ENCODE peak calls at places on chromosomes 1 and 21, in ten cellular contexts. One of them, this sample, is unnamed. For H3K4me1, the result is how much of the 10 kb centered on the place peaks cover.

GRCh38 chr1:6745073-6745472 is 40.2 kb upstream of the CAMTA1 start:
- DNase-seq in fibroblast of lung: no peak
- DNase-seq in HCT116: no peak
- DNase-seq in mesenchymal stem cell: no peak
- DNase-seq in PC-3: no peak
- DNase-seq in neural progenitor cell: no peak
- DNase-seq in OCI-LY7: no peak
- DNase-seq in DND-41: no peak
- DNase-seq in neuronal stem cell: no peak
- DNase-seq in IMR-90: no peak
- DNase-seq in this sample: no peak

GRCh38 chr1:38138498-38139233 is 92.1 kb upstream of the POU3F1 start:
- DNase-seq in fibroblast of lung: peak
- DNase-seq in HCT116: peak
- DNase-seq in mesenchymal stem cell: peak
- DNase-seq in PC-3: peak
- DNase-seq in neural progenitor cell: peak
- DNase-seq in OCI-LY7: no peak
- DNase-seq in DND-41: no peak
- DNase-seq in neuronal stem cell: no peak
- DNase-seq in IMR-90: peak
- DNase-seq in this sample: no peak

GRCh38 chr1:202135221-202135721 is 9.3 kb downstream of the ARL8A start:
- DNase-seq in fibroblast of lung: peak
- DNase-seq in HCT116: peak
- DNase-seq in mesenchymal stem cell: peak
- DNase-seq in PC-3: peak
- DNase-seq in neural progenitor cell: peak
- DNase-seq in OCI-LY7: peak
- DNase-seq in DND-41: peak
- DNase-seq in neuronal stem cell: peak
- DNase-seq in IMR-90: peak
- DNase-seq in this sample: peak

GRCh38 chr1:16967095-16967567 is 13.3 kb downstream of the MFAP2 start:
- DNase-seq in fibroblast of lung: peak
- DNase-seq in HCT116: no peak
- DNase-seq in mesenchymal stem cell: peak
- DNase-seq in PC-3: no peak
- DNase-seq in neural progenitor cell: no peak
- DNase-seq in OCI-LY7: no peak
- DNase-seq in DND-41: no peak
- DNase-seq in neuronal stem cell: no peak
- DNase-seq in IMR-90: peak
- DNase-seq in this sample: no peak

GRCh38 chr1:214281030-214281901 is at the start of gene SMYD2:
- DNase-seq in fibroblast of lung: peak
- DNase-seq in HCT116: peak
- DNase-seq in mesenchymal stem cell: peak
- DNase-seq in PC-3: peak
- DNase-seq in neural progenitor cell: peak
- DNase-seq in OCI-LY7: peak
- DNase-seq in DND-41: peak
- DNase-seq in neuronal stem cell: peak
- DNase-seq in IMR-90: peak
- DNase-seq in this sample: peak

GRCh38 chr1:28895896-28896608 is 18.3 kb upstream of the EPB41 start:
- DNase-seq in fibroblast of lung: no peak
- DNase-seq in HCT116: no peak
- DNase-seq in mesenchymal stem cell: no peak
- DNase-seq in PC-3: no peak
- DNase-seq in neural progenitor cell: no peak
- DNase-seq in OCI-LY7: no peak
- DNase-seq in DND-41: no peak
- DNase-seq in neuronal stem cell: no peak
- DNase-seq in IMR-90: peak
- DNase-seq in this sample: no peak

GRCh38 chr1:15825800-15826199 is 18.4 kb upstream of the UQCRHL start:
- DNase-seq in fibroblast of lung: no peak
- DNase-seq in HCT116: no peak
- DNase-seq in mesenchymal stem cell: no peak
- DNase-seq in PC-3: no peak
- DNase-seq in neural progenitor cell: no peak
- DNase-seq in OCI-LY7: no peak
- DNase-seq in DND-41: no peak
- DNase-seq in neuronal stem cell: no peak
- DNase-seq in IMR-90: peak
- DNase-seq in this sample: no peak

GRCh38 chr21:37516998-37517397 is 150.4 kb downstream of the DYRK1A start:
- DNase-seq in fibroblast of lung: no peak
- DNase-seq in HCT116: no peak
- DNase-seq in mesenchymal stem cell: no peak
- DNase-seq in PC-3: no peak
- DNase-seq in neural progenitor cell: no peak
- DNase-seq in OCI-LY7: no peak
- DNase-seq in DND-41: no peak
- DNase-seq in neuronal stem cell: no peak
- DNase-seq in IMR-90: no peak
- DNase-seq in this sample: no peak

GRCh38 chr1:168408531-168409242 is 128.0 kb downstream of the TBX19 start:
- DNase-seq in fibroblast of lung: no peak
- DNase-seq in HCT116: peak
- DNase-seq in mesenchymal stem cell: peak
- DNase-seq in PC-3: peak
- DNase-seq in neural progenitor cell: no peak
- DNase-seq in OCI-LY7: no peak
- DNase-seq in DND-41: peak
- DNase-seq in neuronal stem cell: no peak
- DNase-seq in IMR-90: peak
- DNase-seq in this sample: no peak

GRCh38 chr1:172443666-172444453 is at the start of gene PIGC:
- DNase-seq in fibroblast of lung: peak
- DNase-seq in HCT116: peak
- DNase-seq in mesenchymal stem cell: peak
- DNase-seq in PC-3: peak
- DNase-seq in neural progenitor cell: peak
- DNase-seq in OCI-LY7: peak
- DNase-seq in DND-41: peak
- DNase-seq in neuronal stem cell: peak
- DNase-seq in IMR-90: peak
- DNase-seq in this sample: peak

GRCh38 chr1:52550447-52550846 is 2.4 kb downstream of the TUT4 start:
- DNase-seq in fibroblast of lung: no peak
- DNase-seq in HCT116: no peak
- DNase-seq in mesenchymal stem cell: no peak
- DNase-seq in PC-3: no peak
- DNase-seq in neural progenitor cell: no peak
- DNase-seq in OCI-LY7: no peak
- DNase-seq in DND-41: no peak
- DNase-seq in neuronal stem cell: no peak
- DNase-seq in IMR-90: no peak
- DNase-seq in this sample: no peak

GRCh38 chr1:108593448-108593847 is 33.5 kb downstream of the EEIG2 start:
- DNase-seq in fibroblast of lung: no peak
- DNase-seq in HCT116: no peak
- DNase-seq in mesenchymal stem cell: no peak
- DNase-seq in PC-3: no peak
- DNase-seq in neural progenitor cell: no peak
- DNase-seq in OCI-LY7: no peak
- DNase-seq in DND-41: no peak
- DNase-seq in neuronal stem cell: no peak
- DNase-seq in IMR-90: no peak
- DNase-seq in this sample: no peak

GRCh38 chr1:225879521-225880209 is 2.5 kb downstream of the TMEM63A start:
- DNase-seq in fibroblast of lung: no peak
- DNase-seq in HCT116: no peak
- DNase-seq in mesenchymal stem cell: no peak
- DNase-seq in PC-3: peak
- DNase-seq in neural progenitor cell: no peak
- DNase-seq in OCI-LY7: peak
- DNase-seq in DND-41: peak
- DNase-seq in neuronal stem cell: no peak
- DNase-seq in IMR-90: no peak
- DNase-seq in this sample: no peak
- H3K4me1 ChIP-seq in fibroblast of lung: under half
- H3K4me1 ChIP-seq in HCT116: half or more
- H3K4me1 ChIP-seq in mesenchymal stem cell: under half
- H3K4me1 ChIP-seq in PC-3: half or more
- H3K4me1 ChIP-seq in neural progenitor cell: under half
- H3K4me1 ChIP-seq in OCI-LY7: under half
- H3K4me1 ChIP-seq in DND-41: under half
- H3K4me1 ChIP-seq in neuronal stem cell: under half
- H3K4me1 ChIP-seq in IMR-90: under half
- H3K4me1 ChIP-seq in this sample: under half

GRCh38 chr1:93699676-93700168 is 18.1 kb upstream of the BCAR3 start:
- DNase-seq in fibroblast of lung: no peak
- DNase-seq in HCT116: no peak
- DNase-seq in mesenchymal stem cell: no peak
- DNase-seq in PC-3: no peak
- DNase-seq in neural progenitor cell: no peak
- DNase-seq in OCI-LY7: peak
- DNase-seq in DND-41: no peak
- DNase-seq in neuronal stem cell: no peak
- DNase-seq in IMR-90: no peak
- DNase-seq in this sample: no peak
- H2AFZ ChIP-seq in fibroblast of lung: no peak
- H2AFZ ChIP-seq in HCT116: no peak
- H2AFZ ChIP-seq in mesenchymal stem cell: no peak
- H2AFZ ChIP-seq in PC-3: no peak
- H2AFZ ChIP-seq in neural progenitor cell: no peak
- H2AFZ ChIP-seq in OCI-LY7: no peak
- H2AFZ ChIP-seq in DND-41: no peak
- H2AFZ ChIP-seq in neuronal stem cell: no peak
- H2AFZ ChIP-seq in IMR-90: no peak
- H2AFZ ChIP-seq in this sample: no peak

GRCh38 chr1:43834280-43835140 is 99.1 kb upstream of the ARTN start:
- DNase-seq in fibroblast of lung: peak
- DNase-seq in HCT116: no peak
- DNase-seq in mesenchymal stem cell: peak
- DNase-seq in PC-3: peak
- DNase-seq in neural progenitor cell: peak
- DNase-seq in OCI-LY7: peak
- DNase-seq in DND-41: no peak
- DNase-seq in neuronal stem cell: no peak
- DNase-seq in IMR-90: no peak
- DNase-seq in this sample: no peak
- H3K4me1 ChIP-seq in fibroblast of lung: under half
- H3K4me1 ChIP-seq in HCT116: half or more
- H3K4me1 ChIP-seq in mesenchymal stem cell: under half
- H3K4me1 ChIP-seq in PC-3: half or more
- H3K4me1 ChIP-seq in neural progenitor cell: under half
- H3K4me1 ChIP-seq in OCI-LY7: half or more
- H3K4me1 ChIP-seq in DND-41: under half
- H3K4me1 ChIP-seq in neuronal stem cell: under half
- H3K4me1 ChIP-seq in IMR-90: under half
- H3K4me1 ChIP-seq in this sample: half or more

GRCh38 chr21:39429445-39429844 is 16.1 kb downstream of the LCA5L start:
- DNase-seq in fibroblast of lung: no peak
- DNase-seq in HCT116: no peak
- DNase-seq in mesenchymal stem cell: no peak
- DNase-seq in PC-3: no peak
- DNase-seq in neural progenitor cell: no peak
- DNase-seq in OCI-LY7: no peak
- DNase-seq in DND-41: no peak
- DNase-seq in neuronal stem cell: no peak
- DNase-seq in IMR-90: no peak
- DNase-seq in this sample: no peak

GRCh38 chr21:39430016-39430415 is 15.6 kb downstream of the LCA5L start:
- DNase-seq in fibroblast of lung: no peak
- DNase-seq in HCT116: no peak
- DNase-seq in mesenchymal stem cell: no peak
- DNase-seq in PC-3: no peak
- DNase-seq in neural progenitor cell: peak
- DNase-seq in OCI-LY7: no peak
- DNase-seq in DND-41: no peak
- DNase-seq in neuronal stem cell: no peak
- DNase-seq in IMR-90: no peak
- DNase-seq in this sample: no peak

GRCh38 chr21:39430457-39430856 is 15.1 kb downstream of the LCA5L start:
- DNase-seq in fibroblast of lung: no peak
- DNase-seq in HCT116: no peak
- DNase-seq in mesenchymal stem cell: no peak
- DNase-seq in PC-3: no peak
- DNase-seq in neural progenitor cell: peak
- DNase-seq in OCI-LY7: no peak
- DNase-seq in DND-41: no peak
- DNase-seq in neuronal stem cell: no peak
- DNase-seq in IMR-90: no peak
- DNase-seq in this sample: no peak

GRCh38 chr21:39434950-39435349 is 10.6 kb downstream of the LCA5L start:
- DNase-seq in fibroblast of lung: peak
- DNase-seq in HCT116: no peak
- DNase-seq in mesenchymal stem cell: no peak
- DNase-seq in PC-3: peak
- DNase-seq in neural progenitor cell: no peak
- DNase-seq in OCI-LY7: no peak
- DNase-seq in DND-41: no peak
- DNase-seq in neuronal stem cell: no peak
- DNase-seq in IMR-90: peak
- DNase-seq in this sample: no peak

DNA sequence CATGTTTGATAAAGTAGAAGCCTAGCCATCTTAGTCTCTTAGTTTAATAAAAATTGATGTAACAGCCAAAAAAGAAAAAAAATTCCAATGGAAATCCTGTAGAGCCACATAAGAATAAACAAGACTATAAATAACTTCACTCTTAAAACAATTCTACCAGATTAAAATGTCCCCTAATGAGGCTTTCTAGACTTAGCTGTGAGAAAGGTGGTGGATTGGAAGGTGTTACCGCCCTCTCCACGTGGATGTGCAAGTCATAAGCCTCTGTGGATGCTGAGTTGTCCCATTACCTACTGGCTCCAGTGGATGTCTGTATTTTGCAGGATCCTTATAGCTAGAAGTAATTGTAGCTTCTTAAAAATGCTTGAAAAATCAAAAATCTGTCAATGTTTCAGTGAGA is 14.6 kb downstream of the LCA5L start:
- DNase-seq in fibroblast of lung: no peak
- DNase-seq in HCT116: no peak
- DNase-seq in mesenchymal stem cell: no peak
- DNase-seq in PC-3: no peak
- DNase-seq in neural progenitor cell: no peak
- DNase-seq in OCI-LY7: no peak
- DNase-seq in DND-41: no peak
- DNase-seq in neuronal stem cell: no peak
- DNase-seq in IMR-90: no peak
- DNase-seq in this sample: no peak
- H2AFZ ChIP-seq in fibroblast of lung: no peak
- H2AFZ ChIP-seq in HCT116: no peak
- H2AFZ ChIP-seq in mesenchymal stem cell: no peak
- H2AFZ ChIP-seq in PC-3: no peak
- H2AFZ ChIP-seq in neural progenitor cell: peak
- H2AFZ ChIP-seq in OCI-LY7: no peak
- H2AFZ ChIP-seq in DND-41: no peak
- H2AFZ ChIP-seq in neuronal stem cell: peak
- H2AFZ ChIP-seq in IMR-90: no peak
- H2AFZ ChIP-seq in this sample: no peak